ENCODE peak calls at places on chromosomes 6 and 20, in ten cellular contexts. B is sciatic nerve, G is caudate nucleus, I is HEK293T, T is OCI-LY7, J is A673, F is NCI-H82, N is spleen, X is HepG2, K is cardiac fibroblast. R is an unnamed sample.

GRCh38 chr6:56478202-56478601 is 164.5 kb downstream of the DST start:
- DNase-seq in B (no peak), G (no peak), I (no peak), T (no peak), J (no peak), F (no peak), N (no peak), X (no peak), K (no peak), R (no peak)

GRCh38 chr6:135458051-135458450 is 39.5 kb downstream of the AHI1 start:
- DNase-seq in B (peak), G (no peak), I (no peak), T (no peak), J (no peak), F (no peak), N (no peak), X (no peak), K (peak), R (no peak)

GRCh38 chr6:105057160-105057559 is 100.3 kb downstream of the LIN28B start:
- DNase-seq in B (no peak), G (no peak), I (no peak), T (no peak), J (no peak), F (no peak), N (no peak), X (no peak), K (no peak), R (no peak)

GRCh38 chr6:11689847-11690246 is 88.8 kb downstream of the ADTRP start:
- DNase-seq in B (no peak), G (no peak), I (no peak), T (no peak), J (no peak), F (no peak), N (no peak), X (no peak), K (no peak), R (no peak)

GRCh38 chr6:33634203-33634727 is 13.1 kb downstream of the ITPR3 start:
- DNase-seq in B (no peak), G (no peak), I (no peak), T (no peak), J (no peak), F (no peak), N (no peak), X (peak), K (no peak), R (no peak)

GRCh38 chr6:118917550-118918321 is 17.2 kb downstream of the MCM9 start:
- DNase-seq in B (no peak), G (no peak), I (no peak), T (no peak), J (no peak), F (no peak), N (no peak), X (no peak), K (no peak), R (no peak)

GRCh38 chr20:1539816-1540215 is 17.7 kb downstream of the SIRPD start:
- DNase-seq in B (no peak), G (no peak), I (no peak), T (no peak), J (no peak), F (no peak), N (no peak), X (no peak), K (no peak), R (no peak)

GRCh38 chr6:145668844-145669243 is 66.5 kb downstream of the EPM2A start:
- DNase-seq in B (no peak), G (no peak), I (no peak), T (no peak), J (no peak), F (no peak), N (no peak), X (no peak), K (no peak), R (no peak)

GRCh38 chr6:45590225-45590624 is 212.5 kb upstream of the SUPT3H start:
- DNase-seq in B (no peak), G (no peak), I (no peak), T (no peak), J (peak), F (no peak), N (no peak), X (no peak), K (peak), R (no peak)

GRCh38 chr6:30883743-30884520 is at the start of gene DDR1:
- DNase-seq in B (peak), G (peak), I (peak), T (peak), J (peak), F (peak), N (peak), X (peak), K (peak), R (no peak)

GRCh38 chr6:157575436-157576145 is 194.6 kb downstream of the ZDHHC14 start:
- DNase-seq in B (no peak), G (no peak), I (no peak), T (no peak), J (no peak), F (no peak), N (no peak), X (no peak), K (no peak), R (no peak)

GRCh38 chr6:167091149-167092107 is 31.5 kb upstream of the CCR6 start:
- DNase-seq in B (no peak), G (no peak), I (no peak), T (peak), J (no peak), F (no peak), N (peak), X (no peak), K (no peak), R (no peak)

GRCh38 chr6:155245193-155245592 is 18.6 kb upstream of the CLDN20 start:
- DNase-seq in B (no peak), G (no peak), I (no peak), T (no peak), J (no peak), F (no peak), N (no peak), X (no peak), K (no peak), R (no peak)

GRCh38 chr6:2986722-2987196 is 12.9 kb upstream of the NQO2 start:
- DNase-seq in B (no peak), G (no peak), I (no peak), T (no peak), J (no peak), F (no peak), N (no peak), X (no peak), K (peak), R (no peak)

GRCh38 chr20:39090881-39091280 is 128.7 kb downstream of the DHX35 start:
- DNase-seq in B (no peak), G (no peak), I (no peak), T (no peak), J (peak), F (peak), N (no peak), X (no peak), K (no peak), R (no peak)

GRCh38 chr6:8939615-8940014 is 504.3 kb upstream of the SLC35B3 start:
- DNase-seq in B (no peak), G (no peak), I (peak), T (no peak), J (no peak), F (no peak), N (no peak), X (peak), K (no peak), R (no peak)

GRCh38 chr6:1608222-1608975 is 1.3 kb upstream of the FOXC1 start:
- DNase-seq in B (no peak), G (no peak), I (no peak), T (no peak), J (no peak), F (peak), N (no peak), X (no peak), K (no peak), R (no peak)

GRCh38 chr6:158043586-158044524 is 62.2 kb downstream of the SYNJ2 start:
- DNase-seq in B (no peak), G (no peak), I (no peak), T (no peak), J (no peak), F (no peak), N (no peak), X (peak), K (no peak), R (no peak)

GRCh38 chr6:69705954-69706353 is 90.9 kb downstream of the LMBRD1 start:
- DNase-seq in B (no peak), G (no peak), I (no peak), T (no peak), J (no peak), F (peak), N (no peak), X (no peak), K (no peak), R (no peak)

GRCh38 chr6:83257791-83258190 is 64.6 kb downstream of the RWDD2A start:
- DNase-seq in B (no peak), G (no peak), I (no peak), T (no peak), J (no peak), F (peak), N (no peak), X (no peak), K (no peak), R (no peak)